ENCODE peak calls at places on chromosomes 7 and 10, in six cellular contexts. One of them, this sample, is unnamed.

GRCh38 chr10:27482984-27483956 is 20.8 kb upstream of the RAB18 start:
- DNase-seq in upper lobe of right lung: no peak
- DNase-seq in left ventricle myocardium inferior: no peak
- DNase-seq in astrocyte of the spinal cord: peak
- DNase-seq in epithelial cell of proximal tubule: no peak
- DNase-seq in A549: peak
- DNase-seq in this sample: no peak

GRCh38 chr7:106774768-106775551 is 90.1 kb upstream of the PIK3CG start:
- DNase-seq in A549: peak
- DNase-seq in left ventricle myocardium inferior: no peak
- DNase-seq in upper lobe of right lung: no peak
- DNase-seq in epithelial cell of proximal tubule: no peak
- DNase-seq in astrocyte of the spinal cord: peak
- DNase-seq in this sample: peak

GRCh38 chr10:89392974-89393373 is 551 bp downstream of the IFIT1 start:
- DNase-seq in A549: peak
- DNase-seq in left ventricle myocardium inferior: no peak
- DNase-seq in astrocyte of the spinal cord: peak
- DNase-seq in epithelial cell of proximal tubule: no peak
- DNase-seq in upper lobe of right lung: no peak
- DNase-seq in this sample: peak

GRCh38 chr7:141200191-141201108 is 126.6 kb downstream of the TMEM178B start:
- DNase-seq in epithelial cell of proximal tubule: no peak
- DNase-seq in astrocyte of the spinal cord: no peak
- DNase-seq in left ventricle myocardium inferior: no peak
- DNase-seq in A549: no peak
- DNase-seq in upper lobe of right lung: no peak
- DNase-seq in this sample: no peak

GRCh38 chr7:155285423-155286220 is 12.1 kb upstream of the INSIG1 start:
- DNase-seq in A549: no peak
- DNase-seq in upper lobe of right lung: no peak
- DNase-seq in astrocyte of the spinal cord: no peak
- DNase-seq in left ventricle myocardium inferior: no peak
- DNase-seq in epithelial cell of proximal tubule: no peak
- DNase-seq in this sample: no peak

GRCh38 chr7:98836811-98837631 is 32.8 kb downstream of the TMEM130 start:
- DNase-seq in upper lobe of right lung: no peak
- DNase-seq in epithelial cell of proximal tubule: no peak
- DNase-seq in astrocyte of the spinal cord: peak
- DNase-seq in A549: peak
- DNase-seq in left ventricle myocardium inferior: peak
- DNase-seq in this sample: peak

GRCh38 chr7:20217193-20217948 is at the start of gene MACC1:
- DNase-seq in upper lobe of right lung: peak
- DNase-seq in epithelial cell of proximal tubule: no peak
- DNase-seq in left ventricle myocardium inferior: no peak
- DNase-seq in astrocyte of the spinal cord: no peak
- DNase-seq in A549: no peak
- DNase-seq in this sample: no peak

GRCh38 chr7:95139922-95140321 is 184.4 kb downstream of the PON1 start:
- DNase-seq in upper lobe of right lung: no peak
- DNase-seq in left ventricle myocardium inferior: no peak
- DNase-seq in A549: no peak
- DNase-seq in astrocyte of the spinal cord: no peak
- DNase-seq in epithelial cell of proximal tubule: no peak
- DNase-seq in this sample: no peak

GRCh38 chr7:8831386-8831785 is 398.0 kb downstream of the NXPH1 start:
- DNase-seq in upper lobe of right lung: no peak
- DNase-seq in A549: no peak
- DNase-seq in astrocyte of the spinal cord: peak
- DNase-seq in left ventricle myocardium inferior: no peak
- DNase-seq in epithelial cell of proximal tubule: no peak
- DNase-seq in this sample: no peak
- H3K4me3 ChIP-seq in upper lobe of right lung: no peak
- H3K4me3 ChIP-seq in A549: no peak
- H3K4me3 ChIP-seq in astrocyte of the spinal cord: no peak
- H3K4me3 ChIP-seq in left ventricle myocardium inferior: no peak
- H3K4me3 ChIP-seq in epithelial cell of proximal tubule: no peak
- H3K4me3 ChIP-seq in this sample: no peak

DNA sequence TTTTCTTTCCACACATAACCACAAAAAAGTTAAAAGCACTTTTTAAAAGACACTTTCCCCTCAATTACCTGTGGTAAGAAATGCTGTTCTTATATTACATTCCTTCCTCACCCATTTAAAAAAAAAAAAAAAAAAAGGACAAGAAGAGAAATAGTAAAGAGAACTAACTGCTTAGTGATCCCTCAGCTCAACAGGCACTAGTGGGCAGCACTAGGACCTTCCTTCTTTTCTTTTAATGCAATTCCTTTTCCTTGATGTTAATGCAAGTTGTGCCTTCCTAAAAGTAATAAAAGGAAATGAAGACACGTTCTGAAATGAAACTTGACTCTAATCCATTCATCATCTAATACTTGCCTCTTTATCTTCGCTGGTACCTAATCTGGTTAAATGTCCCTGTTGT is 189.6 kb downstream of the TCF7L2 start:
- DNase-seq in left ventricle myocardium inferior: no peak
- DNase-seq in astrocyte of the spinal cord: peak
- DNase-seq in upper lobe of right lung: no peak
- DNase-seq in A549: no peak
- DNase-seq in epithelial cell of proximal tubule: no peak
- DNase-seq in this sample: peak
- TF ChIP-seq CTCF in left ventricle myocardium inferior: peak
- TF ChIP-seq CTCF in astrocyte of the spinal cord: peak
- TF ChIP-seq CTCF in upper lobe of right lung: peak
- TF ChIP-seq CTCF in A549: peak
- TF ChIP-seq CTCF in epithelial cell of proximal tubule: peak
- TF ChIP-seq CTCF in this sample: peak

DNA sequence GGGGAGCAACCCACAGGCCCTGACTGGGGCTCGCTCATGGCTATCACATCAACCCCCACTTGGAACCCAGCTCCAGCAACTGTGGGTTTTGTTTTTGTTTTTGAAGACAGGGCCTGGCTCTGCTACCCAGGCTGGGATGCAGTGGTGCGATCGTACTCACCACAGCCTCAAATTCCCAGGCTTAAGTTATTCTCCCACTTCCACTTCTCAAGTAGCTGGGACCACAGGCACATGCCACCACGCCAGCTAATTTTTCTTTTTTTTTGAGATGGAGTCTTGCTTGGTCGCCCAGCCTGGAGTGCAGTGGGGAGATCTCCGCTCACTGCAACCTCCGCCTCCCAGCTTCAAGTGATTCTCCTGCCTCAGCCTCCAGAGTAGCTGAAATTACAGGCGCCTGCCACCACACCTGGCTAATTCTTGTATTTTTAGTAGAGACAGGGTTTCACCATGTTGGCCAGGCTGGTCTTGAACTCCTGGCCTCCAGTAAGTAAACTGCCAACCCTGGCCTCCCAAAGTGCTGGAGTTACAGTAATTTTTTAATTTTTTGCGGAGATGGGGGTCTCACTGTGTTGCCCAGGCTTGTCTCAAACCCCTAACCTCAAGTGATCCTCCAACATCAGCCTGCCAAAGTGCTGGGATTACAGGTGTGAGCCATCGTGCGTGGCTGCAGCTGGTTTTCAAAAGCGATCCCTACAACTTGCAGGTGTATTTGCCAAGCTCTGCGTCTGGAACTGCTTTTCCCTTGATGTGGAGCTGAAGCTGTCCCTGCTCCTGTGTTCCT is 228.7 kb downstream of the SKIDA1 start:
- DNase-seq in left ventricle myocardium inferior: no peak
- DNase-seq in upper lobe of right lung: no peak
- DNase-seq in epithelial cell of proximal tubule: no peak
- DNase-seq in A549: no peak
- DNase-seq in astrocyte of the spinal cord: no peak
- DNase-seq in this sample: no peak
- H3K4me3 ChIP-seq in left ventricle myocardium inferior: no peak
- H3K4me3 ChIP-seq in upper lobe of right lung: no peak
- H3K4me3 ChIP-seq in epithelial cell of proximal tubule: no peak
- H3K4me3 ChIP-seq in A549: no peak
- H3K4me3 ChIP-seq in astrocyte of the spinal cord: no peak
- H3K4me3 ChIP-seq in this sample: no peak

GRCh38 chr10:5584895-5585516 is 60.2 kb downstream of the CALML3 start:
- DNase-seq in left ventricle myocardium inferior: no peak
- DNase-seq in astrocyte of the spinal cord: peak
- DNase-seq in epithelial cell of proximal tubule: peak
- DNase-seq in A549: peak
- DNase-seq in upper lobe of right lung: peak
- DNase-seq in this sample: peak
- TF ChIP-seq CTCF in left ventricle myocardium inferior: no peak
- TF ChIP-seq CTCF in astrocyte of the spinal cord: no peak
- TF ChIP-seq CTCF in epithelial cell of proximal tubule: peak
- TF ChIP-seq CTCF in A549: no peak
- TF ChIP-seq CTCF in upper lobe of right lung: no peak
- TF ChIP-seq CTCF in this sample: no peak

GRCh38 chr10:131996508-131997365 is 15.0 kb upstream of the BNIP3 start:
- DNase-seq in A549: no peak
- DNase-seq in upper lobe of right lung: peak
- DNase-seq in epithelial cell of proximal tubule: no peak
- DNase-seq in left ventricle myocardium inferior: peak
- DNase-seq in astrocyte of the spinal cord: no peak
- DNase-seq in this sample: no peak

GRCh38 chr10:131998050-131998844 is 16.5 kb upstream of the BNIP3 start:
- DNase-seq in astrocyte of the spinal cord: no peak
- DNase-seq in left ventricle myocardium inferior: no peak
- DNase-seq in epithelial cell of proximal tubule: no peak
- DNase-seq in upper lobe of right lung: no peak
- DNase-seq in A549: no peak
- DNase-seq in this sample: no peak

GRCh38 chr10:132001238-132001977 is 19.7 kb upstream of the BNIP3 start:
- DNase-seq in astrocyte of the spinal cord: peak
- DNase-seq in left ventricle myocardium inferior: no peak
- DNase-seq in upper lobe of right lung: peak
- DNase-seq in epithelial cell of proximal tubule: no peak
- DNase-seq in A549: peak
- DNase-seq in this sample: peak

GRCh38 chr10:131997366-131998049 is 15.8 kb upstream of the BNIP3 start:
- DNase-seq in epithelial cell of proximal tubule: no peak
- DNase-seq in A549: peak
- DNase-seq in astrocyte of the spinal cord: peak
- DNase-seq in left ventricle myocardium inferior: peak
- DNase-seq in upper lobe of right lung: peak
- DNase-seq in this sample: peak

GRCh38 chr10:131998845-131999681 is 17.3 kb upstream of the BNIP3 start:
- DNase-seq in left ventricle myocardium inferior: no peak
- DNase-seq in epithelial cell of proximal tubule: no peak
- DNase-seq in upper lobe of right lung: no peak
- DNase-seq in astrocyte of the spinal cord: no peak
- DNase-seq in A549: no peak
- DNase-seq in this sample: no peak
- H3K4me3 ChIP-seq in left ventricle myocardium inferior: no peak
- H3K4me3 ChIP-seq in epithelial cell of proximal tubule: no peak
- H3K4me3 ChIP-seq in upper lobe of right lung: no peak
- H3K4me3 ChIP-seq in astrocyte of the spinal cord: no peak
- H3K4me3 ChIP-seq in A549: no peak
- H3K4me3 ChIP-seq in this sample: no peak

GRCh38 chr7:75878769-75879596 is at the start of gene RHBDD2:
- DNase-seq in A549: peak
- DNase-seq in astrocyte of the spinal cord: peak
- DNase-seq in epithelial cell of proximal tubule: peak
- DNase-seq in upper lobe of right lung: peak
- DNase-seq in left ventricle myocardium inferior: peak
- DNase-seq in this sample: peak
- TF ChIP-seq CTCF in A549: no peak
- TF ChIP-seq CTCF in astrocyte of the spinal cord: no peak
- TF ChIP-seq CTCF in epithelial cell of proximal tubule: no peak
- TF ChIP-seq CTCF in upper lobe of right lung: no peak
- TF ChIP-seq CTCF in left ventricle myocardium inferior: peak
- TF ChIP-seq CTCF in this sample: no peak

DNA sequence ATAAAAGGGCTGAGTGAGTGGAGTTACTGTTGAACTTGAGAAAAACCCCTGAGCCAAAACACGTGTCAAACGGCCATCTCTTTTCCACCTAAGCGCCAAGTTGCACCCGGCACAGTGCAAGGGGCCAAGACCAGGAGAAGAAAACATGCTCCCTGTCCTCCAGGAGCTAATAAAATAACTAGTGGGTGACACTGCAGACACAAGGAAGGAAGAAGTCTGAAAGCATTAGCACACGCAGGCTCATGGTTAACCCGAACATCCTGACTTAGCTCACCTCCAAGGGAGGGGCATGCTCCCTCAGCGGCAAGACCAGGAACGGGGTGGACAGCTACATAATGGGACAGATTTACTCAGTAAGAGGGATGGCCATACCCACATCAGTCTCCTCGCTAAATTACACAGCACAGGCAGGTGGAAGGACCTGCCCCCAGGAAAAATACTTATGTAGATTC is 65.0 kb downstream of the PIP4K2A start:
- DNase-seq in left ventricle myocardium inferior: no peak
- DNase-seq in upper lobe of right lung: no peak
- DNase-seq in astrocyte of the spinal cord: no peak
- DNase-seq in A549: no peak
- DNase-seq in epithelial cell of proximal tubule: peak
- DNase-seq in this sample: no peak
- H3K4me3 ChIP-seq in left ventricle myocardium inferior: no peak
- H3K4me3 ChIP-seq in upper lobe of right lung: no peak
- H3K4me3 ChIP-seq in astrocyte of the spinal cord: no peak
- H3K4me3 ChIP-seq in A549: no peak
- H3K4me3 ChIP-seq in epithelial cell of proximal tubule: peak
- H3K4me3 ChIP-seq in this sample: no peak

DNA sequence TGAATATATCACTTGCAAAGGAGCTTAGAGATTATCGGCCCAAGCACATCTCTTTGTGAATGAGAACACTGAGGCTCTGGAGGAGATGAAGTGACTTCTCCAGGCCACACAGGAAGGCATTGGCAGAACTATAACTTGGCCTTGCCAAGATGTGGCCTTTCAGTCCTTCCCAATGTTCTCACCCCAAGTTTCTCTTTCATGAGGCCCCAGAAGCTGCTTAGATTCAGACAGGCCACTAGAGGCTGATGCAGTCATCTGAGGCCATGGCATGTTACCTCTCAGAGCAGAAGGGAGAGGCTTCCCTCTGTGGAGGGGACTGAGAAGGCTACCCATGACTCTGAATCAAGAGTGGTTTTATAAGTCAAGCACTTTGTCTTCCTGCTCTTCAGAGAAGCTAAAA is 1003.7 kb downstream of the LRMDA start:
- DNase-seq in upper lobe of right lung: no peak
- DNase-seq in epithelial cell of proximal tubule: no peak
- DNase-seq in astrocyte of the spinal cord: no peak
- DNase-seq in A549: no peak
- DNase-seq in left ventricle myocardium inferior: no peak
- DNase-seq in this sample: no peak
- TF ChIP-seq CTCF in upper lobe of right lung: no peak
- TF ChIP-seq CTCF in epithelial cell of proximal tubule: no peak
- TF ChIP-seq CTCF in astrocyte of the spinal cord: no peak
- TF ChIP-seq CTCF in A549: no peak
- TF ChIP-seq CTCF in left ventricle myocardium inferior: peak
- TF ChIP-seq CTCF in this sample: no peak